ENCODE peak calls at places on chromosomes 4 and X, in ten cellular contexts. Y is stimulated activated CD4-positive, alpha-beta T cell treated with anti-CD3 and anti-CD28 coated beads, TNF-alpha, amount 100 ng/mL, for 48 hours; J is activated T-helper 1 cell treated with anti-CD3 and anti-CD28 coated beads, Interleukin-2, amount 50 U/mL, for 16 hours; B is CD8-positive, alpha-beta memory T cell; G is mammary epithelial cell; T is PC-3; O is neural crest cell; M is NCI-H1092; E is GOT3; D is EH. N is an unnamed sample.

GRCh38 chr4:105741548-105741947 is 33.0 kb downstream of the GSTCD start:
- DNase-seq in Y (no peak), J (no peak), B (no peak), G (no peak), T (no peak), O (no peak), M (no peak), E (no peak), D (peak), N (no peak)

GRCh38 chr4:338759-339097 is 1.1 kb downstream of the ZNF141 start:
- DNase-seq in Y (no peak), J (no peak), B (no peak), G (peak), T (no peak), O (peak), M (no peak), E (no peak), D (no peak), N (no peak)

GRCh38 chrX:46882266-46882665 is 30.0 kb upstream of the JADE3 start:
- DNase-seq in Y (no peak), J (no peak), B (no peak), G (no peak), T (no peak), O (no peak), M (no peak), E (no peak), D (no peak), N (no peak)

GRCh38 chr4:82201303-82201702 is 172.5 kb downstream of the HNRNPD start:
- DNase-seq in Y (no peak), J (no peak), B (no peak), G (peak), T (peak), O (no peak), M (peak), E (no peak), D (peak), N (peak)

GRCh38 chrX:49190783-49191032 is 4.5 kb upstream of the PRICKLE3 start:
- DNase-seq in Y (no peak), J (no peak), B (no peak), G (no peak), T (no peak), O (no peak), M (no peak), E (no peak), D (no peak), N (no peak)

GRCh38 chrX:148574247-148574973 is 74.0 kb downstream of the AFF2 start:
- DNase-seq in Y (no peak), J (no peak), B (no peak), G (peak), T (no peak), O (no peak), M (no peak), E (no peak), D (no peak), N (no peak)

GRCh38 chrX:41559662-41560061 is 112.5 kb downstream of the NYX start:
- DNase-seq in Y (no peak), J (no peak), B (peak), G (no peak), T (no peak), O (no peak), M (no peak), E (no peak), D (peak), N (no peak)

GRCh38 chr4:111064342-111064993 is 441.6 kb upstream of the PITX2 start:
- DNase-seq in Y (no peak), J (no peak), B (no peak), G (peak), T (peak), O (no peak), M (no peak), E (no peak), D (peak), N (peak)

GRCh38 chrX:29665532-29665931 is 549.8 kb upstream of the MAGEB2 start:
- DNase-seq in Y (no peak), J (no peak), B (no peak), G (no peak), T (no peak), O (no peak), M (no peak), E (no peak), D (no peak), N (no peak)

GRCh38 chrX:44054863-44055601 is 81.8 kb upstream of the NDP start:
- DNase-seq in Y (no peak), J (no peak), B (no peak), G (no peak), T (no peak), O (no peak), M (no peak), E (no peak), D (no peak), N (no peak)

GRCh38 chr4:83208776-83209365 is 75.7 kb downstream of the COQ2 start:
- DNase-seq in Y (no peak), J (no peak), B (no peak), G (peak), T (no peak), O (no peak), M (no peak), E (no peak), D (peak), N (peak)

GRCh38 chr4:25943312-25943711 is 29.3 kb downstream of the SMIM20 start:
- DNase-seq in Y (no peak), J (no peak), B (no peak), G (no peak), T (no peak), O (no peak), M (no peak), E (no peak), D (peak), N (no peak)

GRCh38 chrX:45187731-45188130 is 12.9 kb downstream of the DIPK2B start:
- DNase-seq in Y (no peak), J (no peak), B (no peak), G (peak), T (peak), O (no peak), M (peak), E (no peak), D (no peak), N (no peak)

GRCh38 chrX:3516051-3516541 is 169.6 kb upstream of the MXRA5 start:
- DNase-seq in Y (no peak), J (no peak), B (no peak), G (peak), T (no peak), O (no peak), M (no peak), E (no peak), D (peak), N (no peak)

GRCh38 chr4:137267024-137267423 is 265.3 kb downstream of the PCDH18 start:
- DNase-seq in Y (no peak), J (no peak), B (no peak), G (peak), T (peak), O (no peak), M (no peak), E (no peak), D (peak), N (peak)

GRCh38 chr4:67332627-67333026 is 212.7 kb downstream of the CENPC start:
- DNase-seq in Y (no peak), J (no peak), B (no peak), G (peak), T (peak), O (peak), M (no peak), E (no peak), D (peak), N (peak)

GRCh38 chr4:825969-826330 is at the start of gene CPLX1:
- DNase-seq in Y (no peak), J (no peak), B (no peak), G (no peak), T (peak), O (no peak), M (peak), E (no peak), D (no peak), N (no peak)

GRCh38 chrX:124362072-124362471 is 15.7 kb downstream of the SH2D1A start:
- DNase-seq in Y (no peak), J (no peak), B (no peak), G (no peak), T (no peak), O (no peak), M (no peak), E (no peak), D (no peak), N (no peak)

GRCh38 chr4:22515145-22515887 is 550 bp downstream of the ADGRA3 start:
- DNase-seq in Y (no peak), J (no peak), B (peak), G (peak), T (peak), O (peak), M (peak), E (peak), D (peak), N (no peak)

GRCh38 chr4:147725673-147726072 is 6.2 kb upstream of the ARHGAP10 start:
- DNase-seq in Y (no peak), J (no peak), B (no peak), G (peak), T (peak), O (no peak), M (no peak), E (no peak), D (peak), N (peak)

GRCh38 chr4:7186081-7186480 is 6.3 kb upstream of the SORCS2 start:
- DNase-seq in Y (no peak), J (no peak), B (no peak), G (no peak), T (no peak), O (no peak), M (no peak), E (no peak), D (no peak), N (no peak)

GRCh38 chrX:41482153-41482850 is 35.2 kb downstream of the NYX start:
- DNase-seq in Y (no peak), J (no peak), B (no peak), G (no peak), T (no peak), O (no peak), M (no peak), E (no peak), D (peak), N (no peak)

GRCh38 chr4:128379860-128380259 is 92.2 kb upstream of the PGRMC2 start:
- DNase-seq in Y (no peak), J (no peak), B (no peak), G (no peak), T (peak), O (no peak), M (no peak), E (no peak), D (peak), N (no peak)

GRCh38 chrX:16087081-16087480 is 36.3 kb upstream of the GRPR start:
- DNase-seq in Y (no peak), J (no peak), B (no peak), G (no peak), T (no peak), O (no peak), M (no peak), E (no peak), D (no peak), N (no peak)

N was measured in foreskin keratinocyte.